ENCODE peak calls at places on chromosome 17, in eight cellular contexts. One of them, this sample, is unnamed.

GRCh38 chr17:61461586-61461966 is 9.4 kb downstream of the TBX4 start:
- DNase-seq in MCF 10A: no peak
- DNase-seq in NCI-H1436 treated with DMSO at 0.1 percent for 48 hours: no peak
- DNase-seq in stimulated activated CD8-positive, alpha-beta memory T cell treated with anti-CD3 and anti-CD28 coated beads, Interleukin-7, amount 100 ng/mL, for 1 hour: no peak
- DNase-seq in NCI-H1105 treated with DMSO at 0.1 percent for 48 hours: no peak
- DNase-seq in ascending aorta: no peak
- DNase-seq in bronchial epithelial cell: no peak
- DNase-seq in NCI-H748 treated with DMSO at 0.1 percent for 48 hours: no peak
- DNase-seq in this sample: no peak

GRCh38 chr17:12964840-12965239 is 53.0 kb downstream of the ELAC2 start:
- DNase-seq in NCI-H1105 treated with DMSO at 0.1 percent for 48 hours: no peak
- DNase-seq in MCF 10A: no peak
- DNase-seq in stimulated activated CD8-positive, alpha-beta memory T cell treated with anti-CD3 and anti-CD28 coated beads, Interleukin-7, amount 100 ng/mL, for 1 hour: no peak
- DNase-seq in bronchial epithelial cell: no peak
- DNase-seq in NCI-H1436 treated with DMSO at 0.1 percent for 48 hours: no peak
- DNase-seq in ascending aorta: no peak
- DNase-seq in NCI-H748 treated with DMSO at 0.1 percent for 48 hours: no peak
- DNase-seq in this sample: no peak

GRCh38 chr17:79388556-79389295 is 222.1 kb downstream of the RBFOX3 start:
- DNase-seq in NCI-H1105 treated with DMSO at 0.1 percent for 48 hours: peak
- DNase-seq in MCF 10A: peak
- DNase-seq in NCI-H1436 treated with DMSO at 0.1 percent for 48 hours: no peak
- DNase-seq in NCI-H748 treated with DMSO at 0.1 percent for 48 hours: peak
- DNase-seq in stimulated activated CD8-positive, alpha-beta memory T cell treated with anti-CD3 and anti-CD28 coated beads, Interleukin-7, amount 100 ng/mL, for 1 hour: no peak
- DNase-seq in bronchial epithelial cell: peak
- DNase-seq in ascending aorta: no peak
- DNase-seq in this sample: no peak

GRCh38 chr17:6070895-6071511 is 824 bp downstream of the WSCD1 start:
- DNase-seq in NCI-H1105 treated with DMSO at 0.1 percent for 48 hours: peak
- DNase-seq in NCI-H1436 treated with DMSO at 0.1 percent for 48 hours: no peak
- DNase-seq in stimulated activated CD8-positive, alpha-beta memory T cell treated with anti-CD3 and anti-CD28 coated beads, Interleukin-7, amount 100 ng/mL, for 1 hour: no peak
- DNase-seq in ascending aorta: no peak
- DNase-seq in MCF 10A: no peak
- DNase-seq in NCI-H748 treated with DMSO at 0.1 percent for 48 hours: peak
- DNase-seq in bronchial epithelial cell: no peak
- DNase-seq in this sample: no peak

GRCh38 chr17:4204676-4205075 is 59.1 kb downstream of the ANKFY1 start:
- DNase-seq in NCI-H1436 treated with DMSO at 0.1 percent for 48 hours: no peak
- DNase-seq in NCI-H1105 treated with DMSO at 0.1 percent for 48 hours: no peak
- DNase-seq in NCI-H748 treated with DMSO at 0.1 percent for 48 hours: no peak
- DNase-seq in stimulated activated CD8-positive, alpha-beta memory T cell treated with anti-CD3 and anti-CD28 coated beads, Interleukin-7, amount 100 ng/mL, for 1 hour: no peak
- DNase-seq in MCF 10A: peak
- DNase-seq in bronchial epithelial cell: no peak
- DNase-seq in ascending aorta: no peak
- DNase-seq in this sample: peak

GRCh38 chr17:15456972-15457722 is 10.3 kb downstream of the CDRT4 start:
- DNase-seq in ascending aorta: no peak
- DNase-seq in MCF 10A: no peak
- DNase-seq in NCI-H748 treated with DMSO at 0.1 percent for 48 hours: no peak
- DNase-seq in stimulated activated CD8-positive, alpha-beta memory T cell treated with anti-CD3 and anti-CD28 coated beads, Interleukin-7, amount 100 ng/mL, for 1 hour: no peak
- DNase-seq in NCI-H1105 treated with DMSO at 0.1 percent for 48 hours: no peak
- DNase-seq in NCI-H1436 treated with DMSO at 0.1 percent for 48 hours: no peak
- DNase-seq in bronchial epithelial cell: no peak
- DNase-seq in this sample: peak

GRCh38 chr17:77132411-77133086 is 8.2 kb upstream of the SEC14L1 start:
- DNase-seq in stimulated activated CD8-positive, alpha-beta memory T cell treated with anti-CD3 and anti-CD28 coated beads, Interleukin-7, amount 100 ng/mL, for 1 hour: no peak
- DNase-seq in ascending aorta: no peak
- DNase-seq in bronchial epithelial cell: peak
- DNase-seq in NCI-H748 treated with DMSO at 0.1 percent for 48 hours: no peak
- DNase-seq in NCI-H1436 treated with DMSO at 0.1 percent for 48 hours: no peak
- DNase-seq in MCF 10A: peak
- DNase-seq in NCI-H1105 treated with DMSO at 0.1 percent for 48 hours: no peak
- DNase-seq in this sample: no peak

GRCh38 chr17:50181601-50182345 is 16.0 kb downstream of the SGCA start:
- DNase-seq in stimulated activated CD8-positive, alpha-beta memory T cell treated with anti-CD3 and anti-CD28 coated beads, Interleukin-7, amount 100 ng/mL, for 1 hour: no peak
- DNase-seq in MCF 10A: no peak
- DNase-seq in NCI-H1436 treated with DMSO at 0.1 percent for 48 hours: no peak
- DNase-seq in bronchial epithelial cell: peak
- DNase-seq in NCI-H748 treated with DMSO at 0.1 percent for 48 hours: no peak
- DNase-seq in NCI-H1105 treated with DMSO at 0.1 percent for 48 hours: no peak
- DNase-seq in ascending aorta: no peak
- DNase-seq in this sample: no peak

GRCh38 chr17:74919440-74920305 is 3.4 kb downstream of the USH1G start:
- DNase-seq in NCI-H748 treated with DMSO at 0.1 percent for 48 hours: no peak
- DNase-seq in stimulated activated CD8-positive, alpha-beta memory T cell treated with anti-CD3 and anti-CD28 coated beads, Interleukin-7, amount 100 ng/mL, for 1 hour: no peak
- DNase-seq in NCI-H1436 treated with DMSO at 0.1 percent for 48 hours: no peak
- DNase-seq in bronchial epithelial cell: no peak
- DNase-seq in ascending aorta: no peak
- DNase-seq in NCI-H1105 treated with DMSO at 0.1 percent for 48 hours: no peak
- DNase-seq in MCF 10A: no peak
- DNase-seq in this sample: no peak

GRCh38 chr17:4896332-4897197 is 2.8 kb upstream of the C17orf107 start:
- DNase-seq in NCI-H1436 treated with DMSO at 0.1 percent for 48 hours: no peak
- DNase-seq in NCI-H1105 treated with DMSO at 0.1 percent for 48 hours: no peak
- DNase-seq in MCF 10A: no peak
- DNase-seq in ascending aorta: no peak
- DNase-seq in NCI-H748 treated with DMSO at 0.1 percent for 48 hours: no peak
- DNase-seq in stimulated activated CD8-positive, alpha-beta memory T cell treated with anti-CD3 and anti-CD28 coated beads, Interleukin-7, amount 100 ng/mL, for 1 hour: no peak
- DNase-seq in bronchial epithelial cell: no peak
- DNase-seq in this sample: no peak

GRCh38 chr17:29674270-29674669 is 51.6 kb upstream of the CORO6 start:
- DNase-seq in stimulated activated CD8-positive, alpha-beta memory T cell treated with anti-CD3 and anti-CD28 coated beads, Interleukin-7, amount 100 ng/mL, for 1 hour: no peak
- DNase-seq in ascending aorta: no peak
- DNase-seq in NCI-H1105 treated with DMSO at 0.1 percent for 48 hours: no peak
- DNase-seq in MCF 10A: no peak
- DNase-seq in bronchial epithelial cell: no peak
- DNase-seq in NCI-H748 treated with DMSO at 0.1 percent for 48 hours: no peak
- DNase-seq in NCI-H1436 treated with DMSO at 0.1 percent for 48 hours: no peak
- DNase-seq in this sample: no peak

GRCh38 chr17:82001657-82002056 is 21.0 kb downstream of the CENPX start:
- DNase-seq in ascending aorta: no peak
- DNase-seq in NCI-H1436 treated with DMSO at 0.1 percent for 48 hours: no peak
- DNase-seq in MCF 10A: no peak
- DNase-seq in bronchial epithelial cell: no peak
- DNase-seq in NCI-H748 treated with DMSO at 0.1 percent for 48 hours: no peak
- DNase-seq in stimulated activated CD8-positive, alpha-beta memory T cell treated with anti-CD3 and anti-CD28 coated beads, Interleukin-7, amount 100 ng/mL, for 1 hour: no peak
- DNase-seq in NCI-H1105 treated with DMSO at 0.1 percent for 48 hours: no peak
- DNase-seq in this sample: no peak

GRCh38 chr17:57892820-57893595 is 43.2 kb upstream of the MRPS23 start:
- DNase-seq in NCI-H748 treated with DMSO at 0.1 percent for 48 hours: peak
- DNase-seq in NCI-H1436 treated with DMSO at 0.1 percent for 48 hours: no peak
- DNase-seq in bronchial epithelial cell: peak
- DNase-seq in ascending aorta: peak
- DNase-seq in stimulated activated CD8-positive, alpha-beta memory T cell treated with anti-CD3 and anti-CD28 coated beads, Interleukin-7, amount 100 ng/mL, for 1 hour: no peak
- DNase-seq in MCF 10A: peak
- DNase-seq in NCI-H1105 treated with DMSO at 0.1 percent for 48 hours: no peak
- DNase-seq in this sample: peak

GRCh38 chr17:58006563-58006923 is 503 bp downstream of the SRSF1 start:
- DNase-seq in MCF 10A: peak
- DNase-seq in ascending aorta: peak
- DNase-seq in stimulated activated CD8-positive, alpha-beta memory T cell treated with anti-CD3 and anti-CD28 coated beads, Interleukin-7, amount 100 ng/mL, for 1 hour: peak
- DNase-seq in NCI-H1436 treated with DMSO at 0.1 percent for 48 hours: no peak
- DNase-seq in bronchial epithelial cell: peak
- DNase-seq in NCI-H748 treated with DMSO at 0.1 percent for 48 hours: peak
- DNase-seq in NCI-H1105 treated with DMSO at 0.1 percent for 48 hours: peak
- DNase-seq in this sample: no peak

GRCh38 chr17:4329838-4330237 is 36.6 kb downstream of the UBE2G1 start:
- DNase-seq in NCI-H748 treated with DMSO at 0.1 percent for 48 hours: no peak
- DNase-seq in NCI-H1105 treated with DMSO at 0.1 percent for 48 hours: no peak
- DNase-seq in ascending aorta: no peak
- DNase-seq in MCF 10A: peak
- DNase-seq in bronchial epithelial cell: peak
- DNase-seq in stimulated activated CD8-positive, alpha-beta memory T cell treated with anti-CD3 and anti-CD28 coated beads, Interleukin-7, amount 100 ng/mL, for 1 hour: no peak
- DNase-seq in NCI-H1436 treated with DMSO at 0.1 percent for 48 hours: no peak
- DNase-seq in this sample: peak

GRCh38 chr17:28684963-28685362 is 23.0 kb downstream of the SUPT6H start:
- DNase-seq in bronchial epithelial cell: no peak
- DNase-seq in MCF 10A: peak
- DNase-seq in ascending aorta: no peak
- DNase-seq in NCI-H1105 treated with DMSO at 0.1 percent for 48 hours: peak
- DNase-seq in NCI-H1436 treated with DMSO at 0.1 percent for 48 hours: no peak
- DNase-seq in stimulated activated CD8-positive, alpha-beta memory T cell treated with anti-CD3 and anti-CD28 coated beads, Interleukin-7, amount 100 ng/mL, for 1 hour: no peak
- DNase-seq in NCI-H748 treated with DMSO at 0.1 percent for 48 hours: no peak
- DNase-seq in this sample: no peak

GRCh38 chr17:76947771-76948170 is 79.6 kb downstream of the MGAT5B start:
- DNase-seq in NCI-H1436 treated with DMSO at 0.1 percent for 48 hours: no peak
- DNase-seq in bronchial epithelial cell: no peak
- DNase-seq in NCI-H748 treated with DMSO at 0.1 percent for 48 hours: no peak
- DNase-seq in stimulated activated CD8-positive, alpha-beta memory T cell treated with anti-CD3 and anti-CD28 coated beads, Interleukin-7, amount 100 ng/mL, for 1 hour: no peak
- DNase-seq in MCF 10A: no peak
- DNase-seq in ascending aorta: no peak
- DNase-seq in NCI-H1105 treated with DMSO at 0.1 percent for 48 hours: no peak
- DNase-seq in this sample: no peak

GRCh38 chr17:77475012-77475976 is 334.5 kb downstream of the SEC14L1 start:
- DNase-seq in bronchial epithelial cell: no peak
- DNase-seq in ascending aorta: no peak
- DNase-seq in NCI-H1436 treated with DMSO at 0.1 percent for 48 hours: no peak
- DNase-seq in stimulated activated CD8-positive, alpha-beta memory T cell treated with anti-CD3 and anti-CD28 coated beads, Interleukin-7, amount 100 ng/mL, for 1 hour: peak
- DNase-seq in NCI-H748 treated with DMSO at 0.1 percent for 48 hours: no peak
- DNase-seq in NCI-H1105 treated with DMSO at 0.1 percent for 48 hours: no peak
- DNase-seq in MCF 10A: peak
- DNase-seq in this sample: peak

GRCh38 chr17:29393451-29393850 is 3.3 kb downstream of the TAOK1 start:
- DNase-seq in NCI-H1436 treated with DMSO at 0.1 percent for 48 hours: no peak
- DNase-seq in NCI-H748 treated with DMSO at 0.1 percent for 48 hours: no peak
- DNase-seq in stimulated activated CD8-positive, alpha-beta memory T cell treated with anti-CD3 and anti-CD28 coated beads, Interleukin-7, amount 100 ng/mL, for 1 hour: no peak
- DNase-seq in ascending aorta: no peak
- DNase-seq in bronchial epithelial cell: peak
- DNase-seq in NCI-H1105 treated with DMSO at 0.1 percent for 48 hours: no peak
- DNase-seq in MCF 10A: no peak
- DNase-seq in this sample: no peak

GRCh38 chr17:67200727-67201301 is 44.2 kb downstream of the HELZ start:
- DNase-seq in NCI-H748 treated with DMSO at 0.1 percent for 48 hours: no peak
- DNase-seq in bronchial epithelial cell: peak
- DNase-seq in stimulated activated CD8-positive, alpha-beta memory T cell treated with anti-CD3 and anti-CD28 coated beads, Interleukin-7, amount 100 ng/mL, for 1 hour: no peak
- DNase-seq in ascending aorta: no peak
- DNase-seq in NCI-H1105 treated with DMSO at 0.1 percent for 48 hours: no peak
- DNase-seq in NCI-H1436 treated with DMSO at 0.1 percent for 48 hours: no peak
- DNase-seq in MCF 10A: peak
- DNase-seq in this sample: no peak

GRCh38 chr17:15287533-15288267 is 22.6 kb upstream of the PMP22 start:
- DNase-seq in MCF 10A: no peak
- DNase-seq in stimulated activated CD8-positive, alpha-beta memory T cell treated with anti-CD3 and anti-CD28 coated beads, Interleukin-7, amount 100 ng/mL, for 1 hour: no peak
- DNase-seq in NCI-H1436 treated with DMSO at 0.1 percent for 48 hours: no peak
- DNase-seq in NCI-H1105 treated with DMSO at 0.1 percent for 48 hours: no peak
- DNase-seq in ascending aorta: no peak
- DNase-seq in bronchial epithelial cell: no peak
- DNase-seq in NCI-H748 treated with DMSO at 0.1 percent for 48 hours: no peak
- DNase-seq in this sample: no peak

GRCh38 chr17:58380207-58381123 is 28.5 kb upstream of the SUPT4H1 start:
- DNase-seq in NCI-H748 treated with DMSO at 0.1 percent for 48 hours: no peak
- DNase-seq in MCF 10A: no peak
- DNase-seq in NCI-H1105 treated with DMSO at 0.1 percent for 48 hours: no peak
- DNase-seq in bronchial epithelial cell: no peak
- DNase-seq in NCI-H1436 treated with DMSO at 0.1 percent for 48 hours: no peak
- DNase-seq in ascending aorta: no peak
- DNase-seq in stimulated activated CD8-positive, alpha-beta memory T cell treated with anti-CD3 and anti-CD28 coated beads, Interleukin-7, amount 100 ng/mL, for 1 hour: no peak
- DNase-seq in this sample: no peak

GRCh38 chr17:42525221-42525620 is 10.8 kb upstream of the NAGLU start:
- DNase-seq in NCI-H1436 treated with DMSO at 0.1 percent for 48 hours: no peak
- DNase-seq in stimulated activated CD8-positive, alpha-beta memory T cell treated with anti-CD3 and anti-CD28 coated beads, Interleukin-7, amount 100 ng/mL, for 1 hour: no peak
- DNase-seq in MCF 10A: no peak
- DNase-seq in ascending aorta: no peak
- DNase-seq in bronchial epithelial cell: peak
- DNase-seq in NCI-H748 treated with DMSO at 0.1 percent for 48 hours: no peak
- DNase-seq in NCI-H1105 treated with DMSO at 0.1 percent for 48 hours: no peak
- DNase-seq in this sample: no peak

GRCh38 chr17:76082326-76083251 is 3.6 kb downstream of the ZACN start:
- DNase-seq in NCI-H1105 treated with DMSO at 0.1 percent for 48 hours: peak
- DNase-seq in stimulated activated CD8-positive, alpha-beta memory T cell treated with anti-CD3 and anti-CD28 coated beads, Interleukin-7, amount 100 ng/mL, for 1 hour: no peak
- DNase-seq in MCF 10A: no peak
- DNase-seq in ascending aorta: no peak
- DNase-seq in bronchial epithelial cell: no peak
- DNase-seq in NCI-H748 treated with DMSO at 0.1 percent for 48 hours: no peak
- DNase-seq in NCI-H1436 treated with DMSO at 0.1 percent for 48 hours: no peak
- DNase-seq in this sample: no peak

GRCh38 chr17:2580641-2581040 is 12.8 kb upstream of the PAFAH1B1 start:
- DNase-seq in NCI-H748 treated with DMSO at 0.1 percent for 48 hours: no peak
- DNase-seq in NCI-H1105 treated with DMSO at 0.1 percent for 48 hours: no peak
- DNase-seq in NCI-H1436 treated with DMSO at 0.1 percent for 48 hours: no peak
- DNase-seq in MCF 10A: no peak
- DNase-seq in bronchial epithelial cell: no peak
- DNase-seq in stimulated activated CD8-positive, alpha-beta memory T cell treated with anti-CD3 and anti-CD28 coated beads, Interleukin-7, amount 100 ng/mL, for 1 hour: no peak
- DNase-seq in ascending aorta: no peak
- DNase-seq in this sample: no peak

GRCh38 chr17:48597775-48598631 is 4.4 kb upstream of the HOXB5 start:
- DNase-seq in bronchial epithelial cell: no peak
- DNase-seq in MCF 10A: peak
- DNase-seq in ascending aorta: no peak
- DNase-seq in stimulated activated CD8-positive, alpha-beta memory T cell treated with anti-CD3 and anti-CD28 coated beads, Interleukin-7, amount 100 ng/mL, for 1 hour: no peak
- DNase-seq in NCI-H1105 treated with DMSO at 0.1 percent for 48 hours: no peak
- DNase-seq in NCI-H1436 treated with DMSO at 0.1 percent for 48 hours: no peak
- DNase-seq in NCI-H748 treated with DMSO at 0.1 percent for 48 hours: peak
- DNase-seq in this sample: no peak

GRCh38 chr17:68291836-68292688 is 767 bp downstream of the ARSG start:
- DNase-seq in ascending aorta: peak
- DNase-seq in NCI-H1436 treated with DMSO at 0.1 percent for 48 hours: no peak
- DNase-seq in bronchial epithelial cell: peak
- DNase-seq in NCI-H748 treated with DMSO at 0.1 percent for 48 hours: peak
- DNase-seq in MCF 10A: peak
- DNase-seq in NCI-H1105 treated with DMSO at 0.1 percent for 48 hours: peak
- DNase-seq in stimulated activated CD8-positive, alpha-beta memory T cell treated with anti-CD3 and anti-CD28 coated beads, Interleukin-7, amount 100 ng/mL, for 1 hour: peak
- DNase-seq in this sample: no peak

GRCh38 chr17:549197-550040 is 165.2 kb downstream of the VPS53 start:
- DNase-seq in NCI-H1436 treated with DMSO at 0.1 percent for 48 hours: no peak
- DNase-seq in stimulated activated CD8-positive, alpha-beta memory T cell treated with anti-CD3 and anti-CD28 coated beads, Interleukin-7, amount 100 ng/mL, for 1 hour: no peak
- DNase-seq in NCI-H748 treated with DMSO at 0.1 percent for 48 hours: no peak
- DNase-seq in ascending aorta: no peak
- DNase-seq in NCI-H1105 treated with DMSO at 0.1 percent for 48 hours: peak
- DNase-seq in bronchial epithelial cell: no peak
- DNase-seq in MCF 10A: no peak
- DNase-seq in this sample: no peak

GRCh38 chr17:42566215-42566872 is 556 bp upstream of the MLX start:
- DNase-seq in NCI-H1105 treated with DMSO at 0.1 percent for 48 hours: no peak
- DNase-seq in NCI-H748 treated with DMSO at 0.1 percent for 48 hours: no peak
- DNase-seq in bronchial epithelial cell: no peak
- DNase-seq in NCI-H1436 treated with DMSO at 0.1 percent for 48 hours: no peak
- DNase-seq in MCF 10A: no peak
- DNase-seq in ascending aorta: no peak
- DNase-seq in stimulated activated CD8-positive, alpha-beta memory T cell treated with anti-CD3 and anti-CD28 coated beads, Interleukin-7, amount 100 ng/mL, for 1 hour: no peak
- DNase-seq in this sample: no peak

GRCh38 chr17:77144227-77144626 is 3.5 kb downstream of the SEC14L1 start:
- DNase-seq in stimulated activated CD8-positive, alpha-beta memory T cell treated with anti-CD3 and anti-CD28 coated beads, Interleukin-7, amount 100 ng/mL, for 1 hour: no peak
- DNase-seq in NCI-H748 treated with DMSO at 0.1 percent for 48 hours: no peak
- DNase-seq in NCI-H1105 treated with DMSO at 0.1 percent for 48 hours: peak
- DNase-seq in MCF 10A: no peak
- DNase-seq in NCI-H1436 treated with DMSO at 0.1 percent for 48 hours: no peak
- DNase-seq in ascending aorta: no peak
- DNase-seq in bronchial epithelial cell: no peak
- DNase-seq in this sample: no peak

GRCh38 chr17:8393470-8394231 is 4.0 kb downstream of the RNF222 start:
- DNase-seq in NCI-H1105 treated with DMSO at 0.1 percent for 48 hours: no peak
- DNase-seq in ascending aorta: no peak
- DNase-seq in stimulated activated CD8-positive, alpha-beta memory T cell treated with anti-CD3 and anti-CD28 coated beads, Interleukin-7, amount 100 ng/mL, for 1 hour: no peak
- DNase-seq in NCI-H748 treated with DMSO at 0.1 percent for 48 hours: no peak
- DNase-seq in bronchial epithelial cell: peak
- DNase-seq in MCF 10A: no peak
- DNase-seq in NCI-H1436 treated with DMSO at 0.1 percent for 48 hours: no peak
- DNase-seq in this sample: no peak

GRCh38 chr17:42653179-42654124 is 5.6 kb upstream of the TUBG2 start:
- DNase-seq in MCF 10A: no peak
- DNase-seq in ascending aorta: no peak
- DNase-seq in NCI-H1105 treated with DMSO at 0.1 percent for 48 hours: no peak
- DNase-seq in bronchial epithelial cell: no peak
- DNase-seq in stimulated activated CD8-positive, alpha-beta memory T cell treated with anti-CD3 and anti-CD28 coated beads, Interleukin-7, amount 100 ng/mL, for 1 hour: no peak
- DNase-seq in NCI-H748 treated with DMSO at 0.1 percent for 48 hours: no peak
- DNase-seq in NCI-H1436 treated with DMSO at 0.1 percent for 48 hours: no peak
- DNase-seq in this sample: no peak

GRCh38 chr17:27610304-27610676 is 20.7 kb upstream of the LGALS9 start:
- DNase-seq in NCI-H1105 treated with DMSO at 0.1 percent for 48 hours: no peak
- DNase-seq in NCI-H748 treated with DMSO at 0.1 percent for 48 hours: no peak
- DNase-seq in bronchial epithelial cell: no peak
- DNase-seq in NCI-H1436 treated with DMSO at 0.1 percent for 48 hours: no peak
- DNase-seq in ascending aorta: no peak
- DNase-seq in stimulated activated CD8-positive, alpha-beta memory T cell treated with anti-CD3 and anti-CD28 coated beads, Interleukin-7, amount 100 ng/mL, for 1 hour: no peak
- DNase-seq in MCF 10A: no peak
- DNase-seq in this sample: no peak

GRCh38 chr17:6523330-6523729 is 33.0 kb downstream of the PITPNM3 start:
- DNase-seq in NCI-H1105 treated with DMSO at 0.1 percent for 48 hours: no peak
- DNase-seq in bronchial epithelial cell: peak
- DNase-seq in NCI-H748 treated with DMSO at 0.1 percent for 48 hours: no peak
- DNase-seq in stimulated activated CD8-positive, alpha-beta memory T cell treated with anti-CD3 and anti-CD28 coated beads, Interleukin-7, amount 100 ng/mL, for 1 hour: no peak
- DNase-seq in MCF 10A: peak
- DNase-seq in ascending aorta: no peak
- DNase-seq in NCI-H1436 treated with DMSO at 0.1 percent for 48 hours: no peak
- DNase-seq in this sample: no peak